ENCODE peak calls at places on chromosomes 1 and 21, in four cellular contexts. One of them, this sample, is unnamed.

GRCh38 chr1:61171346-61171745 is 89.0 kb downstream of the NFIA start:
- DNase-seq in GM12878: no peak
- DNase-seq in HL-60: no peak
- DNase-seq in GM12891: no peak
- DNase-seq in this sample: no peak

GRCh38 chr1:85580046-85580411 is 532 bp upstream of the CCN1 start:
- DNase-seq in HL-60: no peak
- DNase-seq in GM12891: peak
- DNase-seq in GM12878: no peak
- DNase-seq in this sample: no peak

GRCh38 chr1:10941891-10942541 is 70.4 kb upstream of the TARDBP start:
- DNase-seq in HL-60: peak
- DNase-seq in GM12878: no peak
- DNase-seq in GM12891: peak
- DNase-seq in this sample: peak

GRCh38 chr1:40003156-40004093 is 37.1 kb upstream of the CAP1 start:
- DNase-seq in HL-60: no peak
- DNase-seq in GM12878: peak
- DNase-seq in GM12891: no peak
- DNase-seq in this sample: no peak

GRCh38 chr1:55572878-55573734 is 357.9 kb upstream of the USP24 start:
- DNase-seq in GM12878: no peak
- DNase-seq in GM12891: no peak
- DNase-seq in HL-60: no peak
- DNase-seq in this sample: no peak

GRCh38 chr1:61050541-61051454 is 31.6 kb upstream of the NFIA start:
- DNase-seq in HL-60: no peak
- DNase-seq in GM12878: no peak
- DNase-seq in GM12891: no peak
- DNase-seq in this sample: peak

GRCh38 chr1:193358419-193358818 is 172.0 kb upstream of the B3GALT2 start:
- DNase-seq in GM12878: no peak
- DNase-seq in HL-60: no peak
- DNase-seq in GM12891: no peak
- DNase-seq in this sample: no peak

GRCh38 chr1:232865118-232865931 is 60.1 kb downstream of the MAP10 start:
- DNase-seq in GM12891: no peak
- DNase-seq in HL-60: no peak
- DNase-seq in GM12878: no peak
- DNase-seq in this sample: no peak

GRCh38 chr1:51231121-51231520 is 5.0 kb upstream of the RNF11 start:
- DNase-seq in GM12878: no peak
- DNase-seq in GM12891: no peak
- DNase-seq in HL-60: no peak
- DNase-seq in this sample: no peak

GRCh38 chr1:248863011-248863881 is 4.4 kb upstream of the ZNF692 start:
- DNase-seq in HL-60: peak
- DNase-seq in GM12891: peak
- DNase-seq in GM12878: no peak
- DNase-seq in this sample: peak

GRCh38 chr1:84062496-84062895 is 63.6 kb upstream of the TTLL7 start:
- DNase-seq in GM12891: no peak
- DNase-seq in HL-60: no peak
- DNase-seq in GM12878: no peak
- DNase-seq in this sample: no peak

GRCh38 chr1:162725301-162725834 is 65.1 kb upstream of the HSD17B7 start:
- DNase-seq in HL-60: no peak
- DNase-seq in GM12878: no peak
- DNase-seq in GM12891: no peak
- DNase-seq in this sample: no peak

GRCh38 chr1:226958300-226958699 is 18.2 kb downstream of the COQ8A start:
- DNase-seq in GM12878: no peak
- DNase-seq in GM12891: no peak
- DNase-seq in HL-60: no peak
- DNase-seq in this sample: no peak

GRCh38 chr1:47738560-47739182 is 258.5 kb downstream of the TRABD2B start:
- DNase-seq in GM12891: no peak
- DNase-seq in HL-60: no peak
- DNase-seq in GM12878: no peak
- DNase-seq in this sample: peak

GRCh38 chr1:224700915-224701531 is 84.9 kb downstream of the CNIH3 start:
- DNase-seq in HL-60: peak
- DNase-seq in GM12878: peak
- DNase-seq in GM12891: peak
- DNase-seq in this sample: peak

GRCh38 chr1:28564310-28564709 is 11.4 kb downstream of the TRNAU1AP start:
- DNase-seq in GM12891: no peak
- DNase-seq in HL-60: no peak
- DNase-seq in GM12878: no peak
- DNase-seq in this sample: no peak

GRCh38 chr1:28604962-28605361 is 12.9 kb downstream of the RAB42 start:
- DNase-seq in GM12878: no peak
- DNase-seq in GM12891: no peak
- DNase-seq in HL-60: no peak
- DNase-seq in this sample: no peak

GRCh38 chr21:35217504-35218060 is 168.5 kb upstream of the RUNX1 start:
- DNase-seq in HL-60: no peak
- DNase-seq in GM12891: no peak
- DNase-seq in GM12878: no peak
- DNase-seq in this sample: no peak

GRCh38 chr21:44547656-44548331 is 3.5 kb downstream of the KRTAP10-2 start:
- DNase-seq in GM12878: no peak
- DNase-seq in HL-60: no peak
- DNase-seq in GM12891: no peak
- DNase-seq in this sample: no peak

GRCh38 chr1:223819730-223820514 is 25.8 kb downstream of the TP53BP2 start:
- DNase-seq in GM12878: no peak
- DNase-seq in GM12891: no peak
- DNase-seq in HL-60: no peak
- DNase-seq in this sample: no peak

GRCh38 chr1:112546076-112546475 is 37.3 kb downstream of the WNT2B start:
- DNase-seq in HL-60: no peak
- DNase-seq in GM12891: no peak
- DNase-seq in GM12878: no peak
- DNase-seq in this sample: no peak

GRCh38 chr1:155093938-155094621 is 15.4 kb downstream of the EFNA3 start:
- DNase-seq in GM12891: no peak
- DNase-seq in GM12878: no peak
- DNase-seq in HL-60: no peak
- DNase-seq in this sample: peak

GRCh38 chr1:65904681-65905083 is 112.0 kb downstream of the PDE4B start:
- DNase-seq in HL-60: no peak
- DNase-seq in GM12878: no peak
- DNase-seq in GM12891: no peak
- DNase-seq in this sample: peak

GRCh38 chr21:42156690-42157605 is 62.0 kb upstream of the ABCG1 start:
- DNase-seq in GM12878: no peak
- DNase-seq in GM12891: no peak
- DNase-seq in HL-60: no peak
- DNase-seq in this sample: no peak

GRCh38 chr1:89850844-89851410 is 30.1 kb downstream of the LRRC8D start:
- DNase-seq in GM12878: no peak
- DNase-seq in GM12891: no peak
- DNase-seq in HL-60: no peak
- DNase-seq in this sample: no peak

GRCh38 chr1:89854140-89854539 is 33.3 kb downstream of the LRRC8D start:
- DNase-seq in HL-60: no peak
- DNase-seq in GM12891: no peak
- DNase-seq in GM12878: no peak
- DNase-seq in this sample: no peak

DNA sequence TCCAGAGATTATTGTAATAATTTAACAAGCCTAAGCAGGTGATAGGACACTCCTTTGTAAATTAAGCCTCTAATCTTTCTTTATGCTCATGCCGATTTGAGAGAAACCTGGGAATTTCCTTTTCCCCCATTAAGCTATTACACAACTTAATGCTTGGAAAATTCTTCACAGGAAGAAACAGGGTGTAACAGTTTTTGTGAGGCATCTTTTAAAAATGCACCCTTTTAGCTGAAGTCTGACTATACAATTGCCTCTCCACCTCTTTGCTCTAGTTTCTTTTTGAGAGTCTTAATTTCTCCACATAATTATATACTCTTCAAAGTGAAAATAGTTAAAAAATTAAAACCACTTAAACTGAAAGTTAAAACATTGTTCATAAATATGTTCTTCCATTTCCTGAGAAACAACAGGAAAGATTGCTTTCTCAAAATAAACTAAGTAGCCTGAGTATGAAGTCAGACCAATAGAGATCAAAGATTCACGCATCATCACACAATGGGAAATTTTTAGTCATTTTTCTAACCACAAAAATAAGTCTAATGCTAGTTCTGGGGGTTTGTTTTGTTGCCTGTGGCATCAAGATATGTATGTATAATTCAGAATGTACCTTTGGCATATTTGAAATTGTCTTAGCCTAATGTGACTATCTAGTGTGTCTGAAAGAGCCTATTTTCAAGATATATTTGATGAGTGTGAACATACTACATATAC is 34.7 kb downstream of the LRRC8D start:
- DNase-seq in HL-60: no peak
- DNase-seq in GM12891: no peak
- DNase-seq in GM12878: peak
- DNase-seq in this sample: no peak
- TF ChIP-seq SPI1 in HL-60: no peak
- TF ChIP-seq SPI1 in GM12891: no peak
- TF ChIP-seq SPI1 in GM12878: no peak
- TF ChIP-seq SPI1 in this sample: no peak

GRCh38 chr1:119388450-119388849 is 19.9 kb downstream of the HAO2 start:
- DNase-seq in GM12891: no peak
- DNase-seq in GM12878: no peak
- DNase-seq in HL-60: no peak
- DNase-seq in this sample: no peak
- TF ChIP-seq SPI1 in GM12891: no peak
- TF ChIP-seq SPI1 in GM12878: no peak
- TF ChIP-seq SPI1 in HL-60: no peak
- TF ChIP-seq SPI1 in this sample: no peak

GRCh38 chr1:203169770-203170520 is 5.7 kb downstream of the MYBPH start:
- DNase-seq in GM12878: no peak
- DNase-seq in GM12891: no peak
- DNase-seq in HL-60: no peak
- DNase-seq in this sample: no peak
- TF ChIP-seq SPI1 in GM12878: no peak
- TF ChIP-seq SPI1 in GM12891: no peak
- TF ChIP-seq SPI1 in HL-60: no peak
- TF ChIP-seq SPI1 in this sample: no peak

DNA sequence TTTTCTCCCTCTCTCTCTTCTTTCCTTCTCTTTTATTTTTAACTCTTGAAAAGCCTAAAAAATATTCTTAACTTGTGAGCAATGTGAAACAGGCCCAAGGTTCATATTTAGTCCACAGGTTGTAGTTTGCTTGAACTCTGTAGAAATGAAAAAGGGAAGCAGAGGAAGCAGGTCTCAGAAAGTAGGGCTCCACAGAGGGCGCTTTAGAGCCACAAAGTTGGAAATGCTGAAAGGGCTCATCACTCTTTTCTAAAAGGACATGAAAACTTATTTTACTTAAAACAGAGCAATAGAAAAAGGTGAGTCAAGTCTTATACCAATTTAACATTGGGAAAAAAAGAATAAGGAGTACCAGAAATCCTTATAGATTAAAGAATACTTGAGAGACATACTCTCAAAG is 247.0 kb downstream of the USP25 start:
- DNase-seq in HL-60: no peak
- DNase-seq in GM12878: no peak
- DNase-seq in GM12891: no peak
- DNase-seq in this sample: no peak
- TF ChIP-seq SPI1 in HL-60: peak
- TF ChIP-seq SPI1 in GM12878: no peak
- TF ChIP-seq SPI1 in GM12891: no peak
- TF ChIP-seq SPI1 in this sample: no peak